ENCODE peak calls at places on chromosomes 16 and 17, in four cellular contexts. R is OCI-LY7, M is Karpas-422, I is astrocyte of the spinal cord. Z is an unnamed sample.

GRCh38 chr16:81581107-81581506 is 136.5 kb downstream of the CMIP start:
- DNase-seq in R (no peak), M (no peak), I (no peak), Z (no peak)

GRCh38 chr16:56682703-56683397 is 580 bp downstream of the MT1X start:
- DNase-seq in I (no peak), M (peak), R (peak), Z (no peak)

GRCh38 chr17:14942511-14943185 is 322.5 kb downstream of the PMP22 start:
- DNase-seq in R (no peak), M (no peak), I (no peak), Z (no peak)

GRCh38 chr17:55479903-55480302 is 31.3 kb downstream of the SMIM36 start:
- DNase-seq in M (no peak), R (no peak), I (no peak), Z (no peak)

GRCh38 chr17:16994626-16995025 is 22.7 kb upstream of the TNFRSF13B start:
- DNase-seq in I (no peak), M (no peak), R (no peak), Z (no peak)

GRCh38 chr16:3580686-3581085 is 3.5 kb upstream of the NLRC3 start:
- DNase-seq in R (peak), I (peak), M (no peak), Z (no peak)

GRCh38 chr17:44361292-44362055 is 2.2 kb downstream of the FAM171A2 start:
- DNase-seq in R (no peak), M (peak), I (no peak), Z (no peak)

GRCh38 chr17:61474934-61475333 is 22.7 kb downstream of the TBX4 start:
- DNase-seq in R (no peak), M (no peak), I (no peak), Z (no peak)

GRCh38 chr16:73565263-73565662 is 517.3 kb upstream of the ZFHX3 start:
- DNase-seq in R (no peak), I (no peak), M (peak), Z (no peak)

GRCh38 chr17:78131172-78132085 is 858 bp downstream of the TMC8 start:
- DNase-seq in I (no peak), R (peak), M (peak), Z (no peak)

GRCh38 chr16:28090646-28091377 is 27.3 kb upstream of the GSG1L start:
- DNase-seq in I (peak), R (no peak), M (no peak), Z (no peak)

GRCh38 chr17:60161598-60162330 is 12.0 kb downstream of the CA4 start:
- DNase-seq in M (no peak), I (no peak), R (no peak), Z (no peak)

GRCh38 chr17:36755586-36755985 is 154.2 kb downstream of the MRM1 start:
- DNase-seq in I (no peak), M (peak), R (peak), Z (peak)

GRCh38 chr17:59859444-59860025 is 33.2 kb downstream of the TUBD1 start:
- DNase-seq in I (peak), M (peak), R (peak), Z (no peak)

GRCh38 chr16:72203401-72203800 is 31.4 kb upstream of the PMFBP1 start:
- DNase-seq in R (peak), M (no peak), I (peak), Z (peak)

GRCh38 chr16:31473300-31474052 is 1.5 kb downstream of the TGFB1I1 start:
- DNase-seq in M (no peak), I (no peak), R (no peak), Z (no peak)

DNA sequence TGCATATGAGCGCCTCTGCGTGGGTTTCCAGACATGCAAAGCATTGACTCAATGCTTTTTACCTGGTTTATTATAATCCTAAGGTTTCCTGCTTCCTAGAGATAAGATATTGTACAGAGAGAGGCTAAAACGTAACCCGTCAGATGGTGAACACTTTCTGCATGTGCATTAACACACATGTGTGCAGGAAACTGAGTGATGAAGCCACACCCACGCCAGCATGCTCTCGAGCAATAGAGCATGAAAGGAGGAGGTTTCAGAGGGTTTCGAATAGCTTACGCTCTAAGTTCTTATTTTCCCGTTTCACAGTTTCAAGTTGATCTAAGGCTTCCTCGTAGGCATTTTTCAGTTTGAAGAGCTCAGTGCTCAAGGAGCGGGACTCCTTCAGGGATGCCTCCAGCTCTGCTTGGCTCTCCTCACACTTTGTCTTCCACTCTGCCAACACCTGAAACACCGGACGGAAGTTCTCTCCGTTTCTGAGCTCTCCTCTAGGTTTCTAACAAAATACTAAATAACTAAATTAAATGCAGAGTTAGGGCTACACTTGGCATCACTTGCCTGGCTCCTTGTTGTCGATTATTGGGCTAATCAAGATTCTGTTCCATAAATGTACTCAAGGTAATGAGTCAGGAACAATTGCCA is 23.2 kb downstream of the MYH3 start:
- DNase-seq in M (peak), R (peak), I (no peak), Z (no peak)
- H3K4me3 ChIP-seq in M (no peak), R (peak), I (no peak), Z (no peak)

DNA sequence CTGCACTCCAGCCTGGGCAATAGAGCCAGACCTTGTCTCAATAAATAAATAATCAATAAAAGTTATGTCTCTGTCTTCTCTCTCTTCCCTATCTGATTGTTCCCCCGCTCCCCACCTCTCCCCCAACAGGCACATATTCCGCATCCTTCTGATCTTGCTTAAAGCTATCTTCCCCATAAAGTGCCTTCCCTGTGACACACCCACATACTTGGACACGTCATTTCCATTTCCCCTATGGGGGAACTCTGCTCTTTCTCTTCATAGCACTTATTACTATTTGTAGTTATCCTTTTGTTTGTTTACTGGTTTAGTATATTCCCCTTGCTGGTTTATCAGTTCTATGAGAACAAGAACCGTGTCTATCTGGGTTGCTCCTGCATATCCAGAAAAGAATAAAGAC is 14.9 kb downstream of the MYO1D start:
- DNase-seq in I (no peak), R (no peak), M (no peak), Z (no peak)
- H3K4me3 ChIP-seq in I (no peak), R (no peak), M (no peak), Z (no peak)

DNA sequence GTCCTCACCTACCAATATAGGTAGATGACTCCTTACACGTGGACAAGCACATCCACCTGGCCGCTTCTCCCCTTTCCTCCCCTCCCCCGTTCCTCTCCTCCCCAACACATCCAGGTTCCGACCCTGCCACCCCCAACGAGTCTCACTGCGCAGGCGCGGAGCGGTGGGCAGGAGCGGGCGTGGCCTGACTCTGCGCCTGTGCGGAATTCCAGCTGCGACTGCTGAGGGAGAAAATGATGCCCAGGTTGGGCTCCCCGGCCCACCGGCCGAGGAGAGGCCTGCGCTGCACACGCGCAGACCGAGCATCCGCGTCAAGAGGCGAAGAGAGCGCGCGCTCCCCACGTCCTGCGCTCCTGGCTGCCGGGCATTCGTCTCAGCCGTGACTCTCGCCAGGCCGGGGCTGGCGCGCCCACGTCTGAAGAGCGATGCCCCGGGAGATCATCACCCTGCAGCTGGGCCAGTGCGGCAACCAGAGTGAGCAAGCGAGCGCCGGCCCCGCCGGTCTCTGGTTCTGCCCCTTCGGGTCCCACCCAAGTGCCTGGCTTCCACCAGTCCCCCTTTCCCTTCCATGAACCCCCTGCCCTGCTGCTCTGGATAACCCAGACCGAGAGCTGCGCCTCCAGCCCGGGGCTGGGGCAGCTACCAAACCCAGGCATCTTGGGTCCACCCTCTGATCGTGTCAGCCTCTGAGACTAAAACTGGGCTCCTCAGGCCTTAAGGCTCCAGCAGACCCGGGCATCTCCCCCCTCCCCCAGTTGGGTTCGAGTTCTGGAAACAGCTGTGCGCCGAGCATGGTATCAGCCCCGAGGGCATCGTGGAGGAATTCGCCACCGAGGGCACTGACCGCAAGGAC is at the start of gene TUBG2:
- DNase-seq in I (peak), R (peak), M (peak), Z (peak)
- H3K4me3 ChIP-seq in I (peak), R (peak), M (peak), Z (peak)

DNA sequence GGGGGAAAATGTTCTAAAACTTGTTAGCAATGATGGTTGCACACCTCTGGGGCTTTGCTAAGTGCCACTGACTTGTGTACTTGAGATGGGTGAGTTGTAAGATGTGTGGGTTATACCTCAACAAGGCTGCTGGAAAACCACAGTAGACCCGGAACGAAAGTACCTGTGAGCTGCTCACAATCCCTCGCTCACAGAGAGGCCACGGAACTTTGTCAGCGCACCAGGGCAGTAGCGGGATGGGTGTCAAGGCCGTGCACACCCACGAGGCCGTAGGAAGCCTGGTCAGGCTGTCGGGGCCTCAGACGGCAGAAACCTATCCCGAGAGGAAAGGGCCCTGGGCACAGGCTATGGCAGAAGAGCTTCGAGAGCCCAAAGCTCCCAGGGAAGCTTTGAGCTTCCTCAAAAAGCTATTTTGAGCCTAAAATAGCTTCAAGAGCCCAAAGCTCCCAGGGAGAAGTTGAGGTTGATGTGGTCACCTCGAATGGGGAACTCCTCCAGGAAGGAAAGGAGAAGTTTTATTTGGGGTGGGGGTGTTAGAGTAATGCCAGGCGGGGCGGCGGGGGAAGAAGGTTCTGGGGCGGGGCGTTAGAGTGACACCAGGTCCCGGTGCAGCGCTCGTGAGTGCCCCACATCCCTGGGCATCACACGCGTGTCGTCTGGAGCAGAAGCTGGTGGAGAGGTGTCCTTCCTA is 19.0 kb downstream of the CBFA2T3 start:
- DNase-seq in I (no peak), M (no peak), R (no peak), Z (peak)
- H3K4me3 ChIP-seq in I (no peak), M (no peak), R (no peak), Z (no peak)

GRCh38 chr16:50741225-50741807 is 570 bp upstream of the CYLD start:
- DNase-seq in M (no peak), R (no peak), I (no peak), Z (no peak)
- H3K4me3 ChIP-seq in M (peak), R (peak), I (peak), Z (peak)

Z was measured in Jurkat, Clone E6-1.